ENCODE peak calls at places on chromosomes 5 and 9, in five cellular contexts. X, H, Y, G and O are unnamed samples.
A peak's percentile ranks its signal among the peaks of the same experiment; 100 is the strongest.

GRCh38 chr5:56279979-56280378 is 46.8 kb upstream of the ANKRD55 start:
- DNase-seq in X (peak; percentile 67), H (no peak), Y (no peak), G (peak; percentile 78), O (no peak)

GRCh38 chr9:70165006-70165602 is 93.7 kb upstream of the SMC5 start:
- DNase-seq in X (no peak), H (no peak), Y (no peak), G (no peak), O (peak; percentile 72)

GRCh38 chr9:133054966-133055365 is 6.8 kb upstream of the CEL start:
- DNase-seq in X (peak; percentile 71), H (no peak), Y (peak; percentile 72), G (peak; percentile 8), O (no peak)

GRCh38 chr9:15606667-15607472 is 54.0 kb downstream of the CCDC171 start:
- DNase-seq in X (peak; percentile 43), H (no peak), Y (no peak), G (peak; percentile 65), O (peak; percentile 19)

GRCh38 chr9:75108571-75108970 is 20.3 kb downstream of the OSTF1 start:
- DNase-seq in X (peak; percentile 71), H (no peak), Y (no peak), G (peak; percentile 56), O (no peak)

GRCh38 chr5:72955143-72955767 is 586 bp upstream of the FCHO2 start:
- DNase-seq in X (no peak), H (no peak), Y (peak; percentile 81), G (no peak), O (no peak)

GRCh38 chr9:61667559-61668121 is 477.8 kb downstream of the SPATA31A7 start:
- DNase-seq in X (no peak), H (no peak), Y (no peak), G (no peak), O (no peak)

GRCh38 chr5:13648822-13649221 is 295.7 kb downstream of the DNAH5 start:
- DNase-seq in X (peak; percentile 30), H (no peak), Y (no peak), G (no peak), O (no peak)

GRCh38 chr5:173733831-173734491 is 117.5 kb upstream of the BOD1 start:
- DNase-seq in X (no peak), H (peak; percentile 28), Y (no peak), G (no peak), O (no peak)

GRCh38 chr9:113148377-113148715 is 2.5 kb upstream of the SLC31A2 start:
- DNase-seq in X (no peak), H (no peak), Y (no peak), G (no peak), O (no peak)

GRCh38 chr5:21452429-21452828 is 1400.7 kb downstream of the CDH12 start:
- DNase-seq in X (peak; percentile 4), H (no peak), Y (no peak), G (peak; percentile 2), O (no peak)

GRCh38 chr9:70466976-70467551 is 52.6 kb upstream of the KLF9 start:
- DNase-seq in X (peak; percentile 96), H (no peak), Y (no peak), G (peak; percentile 62), O (no peak)

GRCh38 chr5:146644811-146645210 is 128.8 kb upstream of the GPR151 start:
- DNase-seq in X (no peak), H (no peak), Y (no peak), G (no peak), O (no peak)

GRCh38 chr5:178104492-178104891 is 8.8 kb upstream of the N4BP3 start:
- DNase-seq in X (no peak), H (no peak), Y (no peak), G (no peak), O (no peak)

GRCh38 chr9:116910201-116910600 is 223.1 kb downstream of the TRIM32 start:
- DNase-seq in X (no peak), H (no peak), Y (no peak), G (no peak), O (no peak)

GRCh38 chr5:56305001-56305400 is 71.9 kb upstream of the ANKRD55 start:
- DNase-seq in X (peak; percentile 14), H (no peak), Y (no peak), G (no peak), O (no peak)

GRCh38 chr9:127905788-127906191 is 6.4 kb upstream of the ST6GALNAC6 start:
- DNase-seq in X (no peak), H (no peak), Y (no peak), G (no peak), O (no peak)

GRCh38 chr5:100904259-100904822 is 1.3 kb upstream of the ST8SIA4 start:
- DNase-seq in X (no peak), H (no peak), Y (no peak), G (no peak), O (no peak)

DNA sequence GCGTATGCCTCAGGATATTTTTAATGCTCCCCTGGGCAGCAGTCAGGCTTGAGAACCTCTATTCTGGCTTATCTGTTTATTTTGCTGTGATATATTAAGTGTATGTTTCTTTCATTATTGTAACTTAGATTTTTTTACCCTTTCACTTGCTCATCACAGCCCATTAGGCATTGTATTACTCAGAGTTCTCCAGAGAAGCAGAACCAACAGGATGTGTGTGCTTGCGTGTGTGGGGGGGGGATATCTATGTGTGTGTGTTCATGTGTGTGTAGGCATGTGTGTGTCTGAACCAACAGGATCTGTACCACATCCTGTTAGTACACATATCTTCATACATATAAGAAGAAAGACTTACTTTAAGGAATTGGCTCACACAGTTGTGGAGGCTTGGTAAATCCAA is 91.6 kb upstream of the MTAP start:
- DNase-seq in X (peak; percentile 61), H (no peak), Y (no peak), G (peak; percentile 18), O (no peak)
- H3K4me3 ChIP-seq in X (no peak overlapping the region), H (no peak overlapping the region), Y (no peak overlapping the region), G (no peak overlapping the region), O (no peak overlapping the region)

DNA sequence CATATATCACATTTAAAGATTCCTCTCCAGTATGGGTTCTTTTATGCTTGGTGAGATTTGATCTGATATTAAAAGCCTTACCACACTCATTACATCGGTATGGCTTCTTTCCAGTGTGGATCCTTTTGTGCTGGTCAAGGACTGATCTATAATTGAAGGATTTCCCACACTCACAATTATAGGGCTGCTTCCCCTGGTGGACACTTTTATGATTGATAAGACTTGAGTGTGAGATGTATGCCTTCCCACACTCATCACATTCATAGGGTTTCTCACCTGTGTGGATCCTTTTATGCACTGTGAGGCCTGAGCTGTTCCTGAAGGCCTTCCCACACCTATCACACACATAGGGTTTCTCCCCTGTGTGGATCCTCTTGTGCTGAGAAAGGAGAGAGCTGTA is 12.2 kb downstream of the ZFP62 start:
- DNase-seq in X (no peak), H (no peak), Y (no peak), G (no peak), O (no peak)
- H3K9me3 ChIP-seq in X (no peaks in the 10 kb centered on the region), H (peaks cover 40% of the 10 kb centered on the region), Y (no peaks in the 10 kb centered on the region), G (peaks cover 13% of the 10 kb centered on the region), O (peaks cover 32% of the 10 kb centered on the region)

DNA sequence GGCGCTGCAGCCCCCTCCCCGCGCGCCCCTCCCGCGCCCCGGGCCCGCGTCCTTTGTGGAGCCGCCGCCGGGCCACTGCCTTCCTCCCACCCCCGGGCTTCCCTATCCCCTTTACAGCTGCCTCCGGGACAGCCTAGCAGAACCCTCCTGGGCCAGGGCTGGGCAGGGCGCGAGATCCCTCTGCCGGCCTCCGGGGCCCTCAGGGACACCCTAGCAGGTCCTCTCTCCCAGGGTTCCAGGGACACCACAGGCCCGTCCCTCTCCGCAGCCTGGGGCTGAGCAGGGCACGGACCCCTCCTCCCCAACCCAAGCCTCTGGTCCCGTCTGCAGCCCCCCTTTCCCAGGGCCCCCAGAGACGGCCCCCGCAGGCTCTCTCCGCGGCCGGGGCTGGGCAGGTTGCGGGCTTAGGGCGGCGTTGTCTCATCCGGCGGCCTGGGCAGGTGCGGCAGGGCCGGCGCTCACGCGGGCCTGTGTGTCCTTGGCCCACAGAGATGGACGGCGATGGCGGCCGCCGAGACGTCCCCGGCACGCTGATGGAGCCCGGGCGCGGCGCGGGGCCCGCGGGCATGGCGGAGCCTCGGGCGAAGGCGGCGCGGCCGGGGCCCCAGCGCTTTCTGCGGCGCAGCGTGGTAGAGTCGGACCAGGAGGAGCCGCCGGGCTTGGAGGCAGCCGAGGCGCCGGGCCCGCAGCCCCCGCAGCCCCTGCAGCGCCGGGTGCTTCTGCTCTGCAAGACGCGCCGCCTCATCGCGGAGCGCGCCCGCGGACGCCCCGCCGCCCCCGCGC is 691 bp downstream of the WNK2 start:
- DNase-seq in X (peak; percentile 23), H (no peak), Y (no peak), G (no peak), O (no peak)
- H3K4me3 ChIP-seq in X (peak overlapping the region; percentile 52), H (no peak overlapping the region), Y (peak overlapping the region; percentile 77), G (no peak overlapping the region), O (peak overlapping the region; percentile 59)

GRCh38 chr9:40913096-40913719 is 215.3 kb downstream of the FOXD4L6 start:
- DNase-seq in X (no peak), H (no peak), Y (no peak), G (no peak), O (no peak)
- H3K9me3 ChIP-seq in X (peaks cover 4% of the 10 kb centered on the region), H (peaks cover 5% of the 10 kb centered on the region), Y (peaks cover 84% of the 10 kb centered on the region), G (no peaks in the 10 kb centered on the region), O (no peaks in the 10 kb centered on the region)

GRCh38 chr5:167549763-167550162 is 741.7 kb upstream of the WWC1 start:
- DNase-seq in X (peak; percentile 2), H (no peak), Y (no peak), G (no peak), O (no peak)
- H3K4me3 ChIP-seq in X (no peak overlapping the region), H (no peak overlapping the region), Y (no peak overlapping the region), G (no peak overlapping the region), O (no peak overlapping the region)

GRCh38 chr9:96758845-96759673 is 18.8 kb downstream of the ZNF510 start:
- DNase-seq in X (peak; percentile 24), H (no peak), Y (no peak), G (peak; percentile 26), O (no peak)
- H3K9me3 ChIP-seq in X (peaks cover 34% of the 10 kb centered on the region), H (peaks cover 52% of the 10 kb centered on the region), Y (peaks cover 99% of the 10 kb centered on the region), G (peaks cover 12% of the 10 kb centered on the region), O (peaks cover 12% of the 10 kb centered on the region)

DNA sequence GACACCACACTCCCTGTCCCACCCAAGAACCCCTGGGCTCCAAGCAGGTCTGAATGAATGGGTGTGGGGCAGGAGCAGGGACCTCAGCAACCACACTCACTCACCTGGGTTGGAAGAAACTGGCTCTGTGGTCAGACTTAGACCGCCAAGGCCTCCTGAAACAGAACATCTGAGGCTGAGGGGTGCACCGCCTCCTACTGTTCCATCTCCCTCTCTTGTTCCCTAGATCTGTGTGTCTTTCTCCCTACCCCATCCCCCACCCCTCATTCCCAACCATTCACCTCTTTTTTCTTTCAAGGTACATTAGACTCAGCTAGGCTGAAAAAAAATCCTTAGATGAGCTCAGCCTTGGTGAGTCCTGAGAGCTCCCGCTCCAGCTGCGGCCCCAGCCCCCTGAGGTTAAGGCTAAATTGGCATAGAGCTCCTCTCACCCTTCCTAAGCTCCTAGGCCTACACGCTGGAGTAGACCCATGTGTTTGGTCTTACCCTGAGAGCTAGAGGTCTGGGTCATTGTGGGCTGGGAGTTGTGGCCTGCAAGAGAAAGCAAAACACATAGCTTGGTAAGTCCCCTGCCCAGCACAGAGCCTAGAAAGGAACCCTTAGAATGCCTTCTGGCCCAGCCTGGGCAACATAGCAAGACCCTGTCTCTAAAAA is 4.8 kb downstream of the ECSCR start:
- DNase-seq in X (no peak), H (no peak), Y (no peak), G (no peak), O (no peak)
- H3K4me3 ChIP-seq in X (no peak overlapping the region), H (no peak overlapping the region), Y (no peak overlapping the region), G (no peak overlapping the region), O (no peak overlapping the region)